ENCODE peak calls at places on chromosome 17, in eight cellular contexts. O is CD4-positive, alpha-beta memory T cell; Q is kidney; X is GM23248; S is mesendoderm; I is heart right ventricle; P is fibroblast of lung; Z is GM12878. C is an unnamed sample.

GRCh38 chr17:21379080-21379711 is 3.0 kb downstream of the KCNJ12 start:
- DNase-seq in O (no peak), Q (peak), X (no peak), S (no peak), I (peak), P (no peak), Z (no peak), C (no peak)

GRCh38 chr17:70375813-70376448 is 206.6 kb downstream of the KCNJ2 start:
- DNase-seq in O (no peak), Q (no peak), X (no peak), S (no peak), I (no peak), P (no peak), Z (no peak), C (no peak)

GRCh38 chr17:45156242-45156641 is 5.4 kb upstream of the HEXIM2 start:
- DNase-seq in O (no peak), Q (no peak), X (no peak), S (no peak), I (no peak), P (no peak), Z (no peak), C (no peak)

GRCh38 chr17:66762276-66762675 is 72.6 kb upstream of the CACNG5 start:
- DNase-seq in O (no peak), Q (no peak), X (no peak), S (no peak), I (no peak), P (no peak), Z (no peak), C (no peak)

GRCh38 chr17:3917391-3917931 is 1.2 kb upstream of the P2RX1 start:
- DNase-seq in O (no peak), Q (peak), X (no peak), S (no peak), I (peak), P (peak), Z (no peak), C (no peak)

GRCh38 chr17:12395733-12396354 is 269.8 kb upstream of the MYOCD start:
- DNase-seq in O (no peak), Q (no peak), X (peak), S (peak), I (no peak), P (no peak), Z (no peak), C (no peak)

GRCh38 chr17:77736207-77736600 is 222.3 kb upstream of the TNRC6C start:
- DNase-seq in O (no peak), Q (peak), X (peak), S (no peak), I (peak), P (no peak), Z (no peak), C (peak)

GRCh38 chr17:41835214-41835799 is 725 bp downstream of the NT5C3B start:
- DNase-seq in O (no peak), Q (no peak), X (peak), S (no peak), I (no peak), P (no peak), Z (no peak), C (no peak)

GRCh38 chr17:83178533-83179201 is 99.3 kb downstream of the METRNL start:
- DNase-seq in O (no peak), Q (peak), X (no peak), S (no peak), I (no peak), P (no peak), Z (no peak), C (peak)

GRCh38 chr17:11391134-11391533 is 150.1 kb downstream of the SHISA6 start:
- DNase-seq in O (no peak), Q (no peak), X (no peak), S (peak), I (no peak), P (no peak), Z (no peak), C (no peak)

GRCh38 chr17:10170233-10170632 is 28.2 kb downstream of the GAS7 start:
- DNase-seq in O (no peak), Q (no peak), X (no peak), S (no peak), I (no peak), P (no peak), Z (no peak), C (no peak)

GRCh38 chr17:60840456-60840855 is 162.8 kb downstream of the BCAS3 start:
- DNase-seq in O (no peak), Q (no peak), X (no peak), S (no peak), I (no peak), P (peak), Z (no peak), C (no peak)

GRCh38 chr17:58060596-58061191 is 22.5 kb upstream of the DYNLL2 start:
- DNase-seq in O (no peak), Q (no peak), X (peak), S (no peak), I (peak), P (no peak), Z (no peak), C (peak)

GRCh38 chr17:13415877-13416416 is 185.8 kb downstream of the HS3ST3A1 start:
- DNase-seq in O (no peak), Q (no peak), X (peak), S (no peak), I (peak), P (peak), Z (no peak), C (no peak)

GRCh38 chr17:12737740-12738469 is 51.4 kb upstream of the ARHGAP44 start:
- DNase-seq in O (no peak), Q (no peak), X (no peak), S (no peak), I (no peak), P (peak), Z (no peak), C (no peak)

GRCh38 chr17:57379237-57380054 is 123.1 kb downstream of the MSI2 start:
- DNase-seq in O (no peak), Q (no peak), X (no peak), S (peak), I (peak), P (peak), Z (no peak), C (no peak)

GRCh38 chr17:1173456-1174370 is 6.1 kb downstream of the ABR start:
- DNase-seq in O (no peak), Q (no peak), X (no peak), S (no peak), I (no peak), P (no peak), Z (no peak), C (no peak)

GRCh38 chr17:6374761-6375312 is 60.1 kb downstream of the AIPL1 start:
- DNase-seq in O (no peak), Q (peak), X (peak), S (peak), I (no peak), P (no peak), Z (no peak), C (no peak)

GRCh38 chr17:17859909-17860760 is 23.3 kb upstream of the SREBF1 start:
- DNase-seq in O (peak), Q (peak), X (peak), S (peak), I (peak), P (peak), Z (no peak), C (peak)

GRCh38 chr17:17467720-17468119 is 9.1 kb upstream of the MED9 start:
- DNase-seq in O (no peak), Q (no peak), X (peak), S (no peak), I (no peak), P (no peak), Z (no peak), C (no peak)

GRCh38 chr17:6472517-6472916 is 28.3 kb downstream of the PIMREG start:
- DNase-seq in O (no peak), Q (no peak), X (no peak), S (no peak), I (no peak), P (no peak), Z (no peak), C (no peak)

GRCh38 chr17:4507361-4508111 is 8.9 kb downstream of the SPNS2 start:
- DNase-seq in O (no peak), Q (no peak), X (no peak), S (no peak), I (no peak), P (no peak), Z (no peak), C (no peak)

GRCh38 chr17:74199306-74200092 is 4.0 kb upstream of the RPL38 start:
- DNase-seq in O (peak), Q (peak), X (peak), S (peak), I (peak), P (peak), Z (no peak), C (no peak)
- H3K4me3 ChIP-seq in O (no peak), Q (peak), X (no peak), S (no peak), I (no peak), P (no peak), Z (no peak), C (peak)

GRCh38 chr17:79840989-79841286 is 1.7 kb upstream of the CBX4 start:
- DNase-seq in O (no peak), Q (no peak), X (no peak), S (no peak), I (no peak), P (no peak), Z (no peak), C (no peak)
- H3K4me3 ChIP-seq in O (no peak), Q (no peak), X (peak), S (no peak), I (no peak), P (no peak), Z (no peak), C (peak)

DNA sequence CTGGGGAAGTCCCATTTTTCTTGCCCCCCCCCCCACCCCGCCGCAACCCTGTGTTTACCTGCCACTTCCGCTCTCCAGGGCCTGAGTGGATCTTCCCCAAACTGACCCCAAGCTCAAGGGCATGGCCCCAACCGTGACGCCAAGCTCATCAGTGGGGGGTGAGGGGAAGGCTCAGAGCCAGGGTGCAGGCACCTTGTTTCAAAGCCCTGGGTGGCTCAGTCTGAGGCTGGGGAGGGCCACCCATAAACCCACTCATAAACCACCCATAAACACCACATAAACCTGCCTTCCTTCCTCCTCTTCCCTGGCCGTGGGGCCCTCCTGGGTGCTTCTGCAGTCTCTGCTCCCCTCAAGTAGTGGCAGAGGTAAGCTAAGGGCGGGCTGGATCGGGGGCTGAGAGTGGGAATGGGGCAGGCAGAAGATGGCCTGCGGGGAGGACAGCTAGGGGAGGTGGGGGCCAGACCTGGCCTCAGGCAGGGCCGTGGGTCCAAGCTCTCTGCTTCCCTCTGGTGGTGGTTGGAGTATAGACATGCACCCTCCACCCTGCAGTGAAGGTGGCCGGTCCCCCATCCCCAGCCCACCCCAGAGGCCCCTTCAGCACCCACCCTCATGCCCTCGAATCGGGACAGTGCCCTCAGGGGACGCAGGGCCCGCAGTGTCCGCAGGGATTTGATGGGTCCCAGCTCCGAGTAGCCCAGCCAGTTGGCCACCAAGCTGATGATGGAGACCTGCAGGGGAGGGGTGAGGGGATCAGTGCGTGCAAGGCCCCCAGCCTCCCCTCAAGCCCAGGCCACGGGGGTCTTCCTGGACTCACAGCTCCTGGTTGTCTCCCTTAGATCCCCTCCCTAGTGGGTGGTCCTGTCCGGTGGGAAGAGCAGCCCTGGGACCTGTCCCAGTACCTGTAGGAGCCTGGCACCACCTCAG is 14.6 kb upstream of the CD79B start:
- DNase-seq in O (peak), Q (no peak), X (peak), S (peak), I (peak), P (peak), Z (no peak), C (no peak)
- H3K4me3 ChIP-seq in O (peak), Q (no peak), X (no peak), S (no peak), I (no peak), P (no peak), Z (peak), C (no peak)

GRCh38 chr17:79814624-79814965 is 17.7 kb upstream of the CBX8 start:
- DNase-seq in O (no peak), Q (no peak), X (no peak), S (no peak), I (no peak), P (no peak), Z (no peak), C (no peak)

GRCh38 chr17:79811888-79812205 is 15.0 kb upstream of the CBX8 start:
- DNase-seq in O (no peak), Q (no peak), X (no peak), S (no peak), I (no peak), P (no peak), Z (no peak), C (no peak)

GRCh38 chr17:79812206-79812968 is 15.5 kb upstream of the CBX8 start:
- DNase-seq in O (no peak), Q (no peak), X (no peak), S (no peak), I (no peak), P (no peak), Z (no peak), C (no peak)

GRCh38 chr17:79813826-79814623 is 17.1 kb upstream of the CBX8 start:
- DNase-seq in O (no peak), Q (no peak), X (no peak), S (no peak), I (no peak), P (no peak), Z (no peak), C (no peak)

GRCh38 chr17:79812969-79813825 is 16.3 kb upstream of the CBX8 start:
- DNase-seq in O (no peak), Q (no peak), X (peak), S (no peak), I (no peak), P (no peak), Z (no peak), C (no peak)
- H3K4me3 ChIP-seq in O (no peak), Q (no peak), X (no peak), S (no peak), I (no peak), P (no peak), Z (peak), C (peak)

GRCh38 chr17:9022553-9023388 is 1.5 kb downstream of the NTN1 start:
- DNase-seq in O (no peak), Q (peak), X (peak), S (peak), I (no peak), P (peak), Z (no peak), C (no peak)

GRCh38 chr17:9021985-9022552 is 759 bp downstream of the NTN1 start:
- DNase-seq in O (no peak), Q (peak), X (peak), S (no peak), I (peak), P (peak), Z (no peak), C (no peak)

GRCh38 chr17:9021158-9021984 is at the start of gene NTN1:
- DNase-seq in O (peak), Q (peak), X (peak), S (no peak), I (peak), P (peak), Z (no peak), C (no peak)

GRCh38 chr17:9024497-9024896 is 3.2 kb downstream of the NTN1 start:
- DNase-seq in O (no peak), Q (no peak), X (no peak), S (no peak), I (no peak), P (no peak), Z (no peak), C (no peak)

GRCh38 chr17:9023389-9024210 is 2.3 kb downstream of the NTN1 start:
- DNase-seq in O (no peak), Q (no peak), X (peak), S (no peak), I (no peak), P (no peak), Z (no peak), C (no peak)
- H3K4me3 ChIP-seq in O (no peak), Q (no peak), X (no peak), S (peak), I (no peak), P (no peak), Z (no peak), C (peak)

GRCh38 chr17:7476951-7477350 is 2.5 kb downstream of the ZBTB4 start:
- DNase-seq in O (no peak), Q (peak), X (no peak), S (no peak), I (no peak), P (no peak), Z (no peak), C (no peak)

GRCh38 chr17:7476474-7476873 is 3.0 kb downstream of the ZBTB4 start:
- DNase-seq in O (no peak), Q (peak), X (peak), S (peak), I (no peak), P (no peak), Z (no peak), C (no peak)

GRCh38 chr17:7478276-7479138 is 924 bp downstream of the ZBTB4 start:
- DNase-seq in O (peak), Q (peak), X (peak), S (peak), I (peak), P (peak), Z (no peak), C (no peak)

GRCh38 chr17:7479139-7479388 is 367 bp downstream of the ZBTB4 start:
- DNase-seq in O (no peak), Q (no peak), X (no peak), S (no peak), I (no peak), P (no peak), Z (no peak), C (no peak)

DNA sequence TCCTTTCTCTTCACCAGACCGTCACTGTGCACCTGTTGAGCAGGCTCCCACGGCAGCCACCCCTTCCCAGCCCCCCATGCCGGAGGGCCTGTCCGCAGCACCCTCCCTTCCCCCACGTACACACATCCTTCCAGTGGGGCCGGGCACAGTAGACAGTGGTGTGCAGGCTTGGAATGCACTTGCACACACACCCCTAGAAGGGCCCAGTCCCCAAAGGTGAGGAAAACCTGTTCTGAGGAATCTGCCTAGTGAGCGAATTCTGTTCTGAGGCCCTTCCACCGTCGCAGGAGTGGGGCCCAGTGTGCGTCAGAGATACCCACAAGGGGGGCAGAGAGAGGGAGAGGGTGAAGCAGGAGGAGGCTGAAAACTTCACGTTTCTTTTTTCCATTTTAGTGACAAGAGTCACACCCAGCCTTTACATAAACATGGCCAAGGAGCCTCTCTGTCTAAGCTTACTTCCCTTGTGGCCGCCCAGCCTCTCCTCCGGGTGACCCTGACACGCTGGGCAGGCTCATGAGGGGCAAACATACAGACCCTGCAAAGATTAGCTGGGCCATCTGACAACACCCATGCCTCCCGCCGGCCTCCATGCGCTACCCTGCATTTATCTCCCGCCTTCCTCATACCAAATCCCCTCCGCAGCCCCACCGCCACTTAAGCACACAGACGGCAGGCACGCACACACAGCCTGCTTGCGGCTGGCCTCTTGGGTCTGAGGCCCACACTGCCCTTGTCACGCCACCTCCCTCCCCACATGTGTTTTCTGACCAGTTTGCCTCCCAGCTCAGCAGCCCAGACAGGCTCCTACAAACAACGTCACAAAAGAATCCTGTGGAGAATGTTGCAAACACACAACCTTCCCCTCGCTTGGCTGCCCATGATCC is 1.8 kb downstream of the ZBTB4 start:
- DNase-seq in O (no peak), Q (peak), X (peak), S (no peak), I (peak), P (peak), Z (no peak), C (peak)
- H3K4me3 ChIP-seq in O (peak), Q (peak), X (peak), S (no peak), I (peak), P (peak), Z (peak), C (peak)

DNA sequence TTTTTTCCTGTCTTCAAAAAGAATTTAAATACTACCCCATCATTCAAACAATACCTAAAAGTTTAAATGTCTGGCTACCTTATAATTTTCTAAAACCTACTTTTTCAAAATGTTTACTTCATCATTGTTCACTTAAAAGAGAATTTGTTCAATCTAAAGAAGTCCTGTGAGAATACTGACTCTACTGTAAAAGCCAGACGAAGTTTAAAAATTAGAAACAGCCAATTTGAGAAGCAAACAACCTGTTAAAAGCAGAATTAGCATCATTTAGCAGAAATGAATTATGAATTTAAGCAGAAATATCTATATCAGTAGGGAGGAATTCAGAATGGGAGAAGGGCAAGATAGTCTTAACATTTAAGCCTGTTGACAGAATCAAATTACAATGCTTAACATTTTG is 2.1 kb downstream of the SKA2 start:
- DNase-seq in O (no peak), Q (no peak), X (no peak), S (no peak), I (no peak), P (peak), Z (no peak), C (no peak)
- H3K4me3 ChIP-seq in O (no peak), Q (no peak), X (peak), S (no peak), I (no peak), P (no peak), Z (peak), C (no peak)

C was measured in breast epithelium.